ENCODE peak calls at places on chromosome 3, in four cellular contexts. W is K562, Y is H1, J is HepG2. B is an unnamed sample.

GRCh38 chr3:61975199-61975598 is 398.2 kb downstream of the FEZF2 start:
- DNase-seq in W (no peak), Y (no peak), J (no peak), B (no peak)

GRCh38 chr3:3170998-3171397 is 8.5 kb downstream of the CRBN start:
- DNase-seq in W (peak; percentile 25), Y (no peak), J (no peak), B (peak; percentile 76)

GRCh38 chr3:191882289-191882688 is 421.3 kb downstream of the PYDC2 start:
- DNase-seq in W (no peak), Y (no peak), J (no peak), B (no peak)

GRCh38 chr3:45957606-45958005 is 14.3 kb downstream of the CXCR6 start:
- DNase-seq in W (no peak), Y (no peak), J (no peak), B (no peak)

GRCh38 chr3:72505539-72506430 is 342.5 kb downstream of the SHQ1 start:
- DNase-seq in W (no peak), Y (no peak), J (no peak), B (no peak)

GRCh38 chr3:16388850-16389411 is 123.9 kb downstream of the OXNAD1 start:
- DNase-seq in W (no peak), Y (no peak), J (no peak), B (no peak)

GRCh38 chr3:11155341-11156025 is 1.2 kb downstream of the HRH1 start:
- DNase-seq in W (peak; percentile 52), Y (peak; percentile 76), J (peak; percentile 24), B (peak; percentile 84)

GRCh38 chr3:71039332-71039731 is 544.2 kb downstream of the FOXP1 start:
- DNase-seq in W (no peak), Y (no peak), J (no peak), B (no peak)

GRCh38 chr3:188037116-188037718 is 116.7 kb upstream of the LPP start:
- DNase-seq in W (no peak), Y (no peak), J (peak; percentile 83), B (peak; percentile 43)
- H3K36me3 ChIP-seq in W (no peaks in the 10 kb centered on the region), Y (no peaks in the 10 kb centered on the region), J (no peaks in the 10 kb centered on the region), B (no peaks in the 10 kb centered on the region)

GRCh38 chr3:148453764-148454163 is 243.9 kb upstream of the AGTR1 start:
- DNase-seq in W (no peak), Y (no peak), J (peak; percentile 4), B (peak; percentile 36)

GRCh38 chr3:148455098-148455497 is 242.6 kb upstream of the AGTR1 start:
- DNase-seq in W (no peak), Y (no peak), J (no peak), B (no peak)

GRCh38 chr3:148450819-148451218 is 246.9 kb upstream of the AGTR1 start:
- DNase-seq in W (no peak), Y (no peak), J (peak; percentile 38), B (no peak)
- TF ChIP-seq JUN in W (no peak), Y (no peak), J (no peak), B (no peak)

GRCh38 chr3:128496602-128497304 is 3.8 kb upstream of the GATA2 start:
- DNase-seq in W (no peak), Y (peak; percentile 67), J (no peak), B (peak; percentile 47)
- H3K36me3 ChIP-seq in W (peaks cover 46% of the 10 kb centered on the region), Y (no peaks in the 10 kb centered on the region), J (peaks cover 1% of the 10 kb centered on the region), B (no peaks in the 10 kb centered on the region)

DNA sequence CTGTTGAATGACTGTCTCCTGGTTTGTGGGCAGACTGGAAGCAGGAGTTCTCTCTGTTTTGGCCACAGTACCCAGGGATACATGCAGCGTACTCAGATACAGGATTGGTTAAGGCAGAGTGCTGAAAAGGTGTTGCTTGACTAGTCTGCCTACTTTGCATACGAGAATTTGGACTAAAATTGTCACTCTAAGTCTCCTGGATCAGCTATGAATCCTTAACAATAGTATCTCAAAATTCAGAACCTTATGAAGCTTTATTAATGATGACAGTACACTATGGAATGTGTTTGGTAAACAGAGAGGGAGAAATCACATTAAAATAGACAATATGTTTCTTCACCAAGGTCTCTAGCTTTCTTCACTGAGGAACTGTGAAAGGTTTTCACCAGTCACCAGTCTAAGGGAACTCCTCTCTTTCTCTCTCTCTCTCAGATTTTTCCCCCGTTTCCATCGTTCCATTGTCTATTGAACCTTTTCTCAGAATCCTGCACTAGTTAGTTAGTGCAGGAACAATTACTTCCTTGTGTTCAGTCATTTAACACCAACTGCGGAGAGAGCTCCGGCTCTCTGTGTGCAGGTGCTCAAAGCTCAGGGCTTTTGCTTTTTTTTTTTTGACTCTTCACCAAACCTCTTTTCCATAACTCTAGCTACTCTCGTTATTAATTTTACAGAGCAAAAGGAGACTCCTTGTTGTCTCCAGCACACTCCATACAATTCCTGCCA is 85.9 kb upstream of the FNDC3B start:
- DNase-seq in W (no peak), Y (no peak), J (peak; percentile 70), B (no peak)
- TF ChIP-seq JUN in W (no peak), Y (no peak), J (no peak), B (no peak)

GRCh38 chr3:12574131-12574530 is 17.2 kb downstream of the MKRN2 start:
- DNase-seq in W (no peak), Y (no peak), J (no peak), B (no peak)
- H3K36me3 ChIP-seq in W (peaks cover 93% of the 10 kb centered on the region), Y (peaks cover 20% of the 10 kb centered on the region), J (peaks cover 43% of the 10 kb centered on the region), B (peaks cover 43% of the 10 kb centered on the region)

DNA sequence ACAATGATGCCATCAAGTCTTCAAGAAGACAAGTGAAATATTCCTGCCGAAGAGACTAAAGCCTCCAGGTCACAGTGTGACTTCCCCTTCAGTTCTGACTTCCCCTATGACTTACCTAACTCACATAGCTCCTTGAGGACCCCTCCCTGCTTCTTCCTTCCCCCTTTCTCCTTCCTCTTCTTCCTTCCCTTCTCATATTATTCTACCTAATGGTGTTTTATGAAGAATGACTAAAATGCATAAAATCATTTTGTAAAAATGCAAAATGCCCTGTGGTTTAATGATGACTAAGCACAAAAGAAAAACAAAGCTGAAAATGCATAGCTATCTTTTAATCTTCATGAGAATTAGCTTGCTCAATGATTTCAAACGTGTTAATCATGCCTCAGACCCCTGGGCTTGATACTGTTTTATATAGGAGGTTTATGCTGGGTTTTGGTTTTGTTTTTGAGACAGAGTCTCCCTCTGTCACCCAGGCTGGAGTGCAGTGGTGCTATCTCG is 26.1 kb upstream of the TM4SF4 start:
- DNase-seq in W (no peak), Y (no peak), J (no peak), B (peak; percentile 40)
- TF ChIP-seq JUN in W (no peak), Y (no peak), J (no peak), B (no peak)

B was measured in endothelial cell of umbilical vein.